ENCODE peak calls at places on chromosomes 16 and 17, in five cellular contexts. J is progenitor cell of endocrine pancreas; O is NT2/D1; X is stimulated activated CD8-positive, alpha-beta memory T cell treated with anti-CD3 and anti-CD28 coated beads, Interleukin-7, amount 100 ng/mL, for 24 hours; C is left lung. F is an unnamed sample.

GRCh38 chr16:14378684-14379467 is 251.2 kb downstream of the PARN start:
- DNase-seq in O (no peak), C (peak), X (no peak), J (no peak), F (no peak)

GRCh38 chr17:66855204-66855603 is 20.3 kb downstream of the CACNG5 start:
- DNase-seq in O (no peak), J (no peak), X (peak), C (no peak), F (peak)

GRCh38 chr16:10728488-10728887 is 15.2 kb upstream of the NUBP1 start:
- DNase-seq in C (no peak), X (no peak), J (no peak), O (no peak), F (no peak)

GRCh38 chr16:57277586-57277985 is 6.9 kb downstream of the PLLP start:
- DNase-seq in X (peak), O (no peak), C (peak), J (no peak), F (no peak)

GRCh38 chr16:2464333-2464732 is 4.4 kb downstream of the TEDC2 start:
- DNase-seq in O (no peak), C (no peak), X (no peak), J (no peak), F (no peak)

GRCh38 chr16:15539197-15539596 is 103.8 kb downstream of the MARF1 start:
- DNase-seq in J (no peak), O (peak), X (no peak), C (no peak), F (no peak)

GRCh38 chr17:80485846-80486245 is 9.4 kb upstream of the NPTX1 start:
- DNase-seq in J (no peak), C (peak), O (no peak), X (no peak), F (no peak)

GRCh38 chr17:4161560-4162221 is 18.7 kb downstream of the CYB5D2 start:
- DNase-seq in O (no peak), J (no peak), X (no peak), C (no peak), F (no peak)

GRCh38 chr16:57608462-57609113 is 19.8 kb upstream of the ADGRG1 start:
- DNase-seq in X (no peak), O (no peak), C (no peak), J (no peak), F (no peak)

GRCh38 chr17:27954521-27955495 is 61.6 kb upstream of the LYRM9 start:
- DNase-seq in C (no peak), J (no peak), O (no peak), X (no peak), F (no peak)

GRCh38 chr16:87541004-87541881 is 48.4 kb upstream of the ZCCHC14 start:
- DNase-seq in C (no peak), O (no peak), X (no peak), J (no peak), F (no peak)

GRCh38 chr16:590165-590874 is 454 bp downstream of the RAB40C start:
- DNase-seq in J (no peak), C (peak), X (no peak), O (no peak), F (no peak)

GRCh38 chr16:68128577-68129305 is 43.6 kb downstream of the NFATC3 start:
- DNase-seq in X (no peak), O (no peak), J (no peak), C (no peak), F (no peak)

GRCh38 chr17:35889818-35890773 is 9.9 kb upstream of the CCL5 start:
- DNase-seq in C (no peak), X (no peak), O (no peak), J (no peak), F (peak)

GRCh38 chr17:80498242-80498919 is 22.0 kb upstream of the NPTX1 start:
- DNase-seq in X (no peak), J (no peak), O (no peak), C (peak), F (no peak)

GRCh38 chr17:51362818-51363598 is 102.7 kb downstream of the UTP18 start:
- DNase-seq in X (no peak), O (peak), J (no peak), C (no peak), F (no peak)

GRCh38 chr17:56598471-56598870 is 5.0 kb downstream of the NOG start:
- DNase-seq in X (no peak), C (no peak), J (no peak), O (peak), F (no peak)

GRCh38 chr16:83717814-83718213 is 90.0 kb upstream of the HSBP1 start:
- DNase-seq in O (no peak), X (no peak), J (no peak), C (no peak), F (no peak)

GRCh38 chr17:31580331-31581021 is 189.0 kb downstream of the RAB11FIP4 start:
- DNase-seq in C (peak), O (no peak), J (no peak), X (no peak), F (no peak)

GRCh38 chr17:4948166-4948996 is at the start of gene PFN1:
- DNase-seq in C (peak), O (peak), X (peak), J (peak), F (peak)

GRCh38 chr16:79182618-79183017 is 417.9 kb downstream of the MAF start:
- DNase-seq in X (no peak), O (no peak), J (no peak), C (no peak), F (no peak)

GRCh38 chr16:85002643-85003042 is 8.7 kb downstream of the ZDHHC7 start:
- DNase-seq in O (no peak), J (no peak), X (no peak), C (peak), F (peak)

F was measured in immature natural killer cell.